ENCODE peak calls at places on chromosomes 3 and 15, in seven cellular contexts. One of them, this sample, is unnamed.

GRCh38 chr3:150242220-150242938 is 165.7 kb upstream of the TSC22D2 start:
- DNase-seq in EL: peak
- DNase-seq in activated CD4-positive, alpha-beta T cell treated with anti-CD3 and anti-CD28 coated beads, Interleukin-2, amount 50 U/mL, for 1 hour: no peak
- DNase-seq in activated T-cell treated with anti-CD3 and anti-CD28 coated beads, Interleukin-2, amount 50 U/mL, for 72 hours: no peak
- DNase-seq in Kasumi-1: no peak
- DNase-seq in NCI-H1436: no peak
- DNase-seq in activated gamma-delta T cell treated with Interleukin-2 at 50 U/mL for 16 hours: no peak
- DNase-seq in this sample: peak

GRCh38 chr15:78162038-78162437 is 12.9 kb downstream of the IDH3A start:
- DNase-seq in EL: no peak
- DNase-seq in activated CD4-positive, alpha-beta T cell treated with anti-CD3 and anti-CD28 coated beads, Interleukin-2, amount 50 U/mL, for 1 hour: peak
- DNase-seq in activated T-cell treated with anti-CD3 and anti-CD28 coated beads, Interleukin-2, amount 50 U/mL, for 72 hours: peak
- DNase-seq in Kasumi-1: no peak
- DNase-seq in NCI-H1436: no peak
- DNase-seq in activated gamma-delta T cell treated with Interleukin-2 at 50 U/mL for 16 hours: peak
- DNase-seq in this sample: no peak

GRCh38 chr3:18438586-18438985 is 13.4 kb upstream of the SATB1 start:
- DNase-seq in EL: no peak
- DNase-seq in activated CD4-positive, alpha-beta T cell treated with anti-CD3 and anti-CD28 coated beads, Interleukin-2, amount 50 U/mL, for 1 hour: peak
- DNase-seq in activated T-cell treated with anti-CD3 and anti-CD28 coated beads, Interleukin-2, amount 50 U/mL, for 72 hours: peak
- DNase-seq in Kasumi-1: no peak
- DNase-seq in NCI-H1436: no peak
- DNase-seq in activated gamma-delta T cell treated with Interleukin-2 at 50 U/mL for 16 hours: peak
- DNase-seq in this sample: no peak

GRCh38 chr15:63945838-63946298 is 100.4 kb downstream of the DAPK2 start:
- DNase-seq in EL: no peak
- DNase-seq in activated CD4-positive, alpha-beta T cell treated with anti-CD3 and anti-CD28 coated beads, Interleukin-2, amount 50 U/mL, for 1 hour: no peak
- DNase-seq in activated T-cell treated with anti-CD3 and anti-CD28 coated beads, Interleukin-2, amount 50 U/mL, for 72 hours: no peak
- DNase-seq in Kasumi-1: no peak
- DNase-seq in NCI-H1436: no peak
- DNase-seq in activated gamma-delta T cell treated with Interleukin-2 at 50 U/mL for 16 hours: no peak
- DNase-seq in this sample: peak

GRCh38 chr3:126558336-126559071 is at the start of gene C3orf22:
- DNase-seq in EL: no peak
- DNase-seq in activated CD4-positive, alpha-beta T cell treated with anti-CD3 and anti-CD28 coated beads, Interleukin-2, amount 50 U/mL, for 1 hour: no peak
- DNase-seq in activated T-cell treated with anti-CD3 and anti-CD28 coated beads, Interleukin-2, amount 50 U/mL, for 72 hours: no peak
- DNase-seq in Kasumi-1: no peak
- DNase-seq in NCI-H1436: no peak
- DNase-seq in activated gamma-delta T cell treated with Interleukin-2 at 50 U/mL for 16 hours: no peak
- DNase-seq in this sample: no peak

GRCh38 chr15:33852094-33852493 is 116.2 kb upstream of the CHRM5 start:
- DNase-seq in EL: peak
- DNase-seq in activated CD4-positive, alpha-beta T cell treated with anti-CD3 and anti-CD28 coated beads, Interleukin-2, amount 50 U/mL, for 1 hour: no peak
- DNase-seq in activated T-cell treated with anti-CD3 and anti-CD28 coated beads, Interleukin-2, amount 50 U/mL, for 72 hours: no peak
- DNase-seq in Kasumi-1: no peak
- DNase-seq in NCI-H1436: no peak
- DNase-seq in activated gamma-delta T cell treated with Interleukin-2 at 50 U/mL for 16 hours: no peak
- DNase-seq in this sample: no peak

GRCh38 chr3:183924956-183925355 is 40.3 kb upstream of the PARL start:
- DNase-seq in EL: no peak
- DNase-seq in activated CD4-positive, alpha-beta T cell treated with anti-CD3 and anti-CD28 coated beads, Interleukin-2, amount 50 U/mL, for 1 hour: no peak
- DNase-seq in activated T-cell treated with anti-CD3 and anti-CD28 coated beads, Interleukin-2, amount 50 U/mL, for 72 hours: no peak
- DNase-seq in Kasumi-1: no peak
- DNase-seq in NCI-H1436: peak
- DNase-seq in activated gamma-delta T cell treated with Interleukin-2 at 50 U/mL for 16 hours: no peak
- DNase-seq in this sample: no peak

GRCh38 chr15:62498711-62499110 is 333.6 kb upstream of the C2CD4B start:
- DNase-seq in EL: peak
- DNase-seq in activated CD4-positive, alpha-beta T cell treated with anti-CD3 and anti-CD28 coated beads, Interleukin-2, amount 50 U/mL, for 1 hour: no peak
- DNase-seq in activated T-cell treated with anti-CD3 and anti-CD28 coated beads, Interleukin-2, amount 50 U/mL, for 72 hours: no peak
- DNase-seq in Kasumi-1: no peak
- DNase-seq in NCI-H1436: no peak
- DNase-seq in activated gamma-delta T cell treated with Interleukin-2 at 50 U/mL for 16 hours: no peak
- DNase-seq in this sample: no peak

GRCh38 chr15:40333922-40334492 is 6.7 kb downstream of the CCDC9B start:
- DNase-seq in EL: no peak
- DNase-seq in activated CD4-positive, alpha-beta T cell treated with anti-CD3 and anti-CD28 coated beads, Interleukin-2, amount 50 U/mL, for 1 hour: no peak
- DNase-seq in activated T-cell treated with anti-CD3 and anti-CD28 coated beads, Interleukin-2, amount 50 U/mL, for 72 hours: no peak
- DNase-seq in Kasumi-1: peak
- DNase-seq in NCI-H1436: no peak
- DNase-seq in activated gamma-delta T cell treated with Interleukin-2 at 50 U/mL for 16 hours: no peak
- DNase-seq in this sample: no peak

GRCh38 chr3:81419196-81419595 is 342.2 kb downstream of the GBE1 start:
- DNase-seq in EL: peak
- DNase-seq in activated CD4-positive, alpha-beta T cell treated with anti-CD3 and anti-CD28 coated beads, Interleukin-2, amount 50 U/mL, for 1 hour: no peak
- DNase-seq in activated T-cell treated with anti-CD3 and anti-CD28 coated beads, Interleukin-2, amount 50 U/mL, for 72 hours: no peak
- DNase-seq in Kasumi-1: peak
- DNase-seq in NCI-H1436: no peak
- DNase-seq in activated gamma-delta T cell treated with Interleukin-2 at 50 U/mL for 16 hours: no peak
- DNase-seq in this sample: peak

GRCh38 chr3:20066079-20066478 is 25.8 kb downstream of the KAT2B start:
- DNase-seq in EL: no peak
- DNase-seq in activated CD4-positive, alpha-beta T cell treated with anti-CD3 and anti-CD28 coated beads, Interleukin-2, amount 50 U/mL, for 1 hour: no peak
- DNase-seq in activated T-cell treated with anti-CD3 and anti-CD28 coated beads, Interleukin-2, amount 50 U/mL, for 72 hours: no peak
- DNase-seq in Kasumi-1: no peak
- DNase-seq in NCI-H1436: no peak
- DNase-seq in activated gamma-delta T cell treated with Interleukin-2 at 50 U/mL for 16 hours: no peak
- DNase-seq in this sample: no peak

GRCh38 chr15:42364529-42364928 is 5.2 kb downstream of the CAPN3 start:
- DNase-seq in EL: no peak
- DNase-seq in activated CD4-positive, alpha-beta T cell treated with anti-CD3 and anti-CD28 coated beads, Interleukin-2, amount 50 U/mL, for 1 hour: no peak
- DNase-seq in activated T-cell treated with anti-CD3 and anti-CD28 coated beads, Interleukin-2, amount 50 U/mL, for 72 hours: no peak
- DNase-seq in Kasumi-1: no peak
- DNase-seq in NCI-H1436: peak
- DNase-seq in activated gamma-delta T cell treated with Interleukin-2 at 50 U/mL for 16 hours: no peak
- DNase-seq in this sample: no peak

GRCh38 chr3:58874795-58875194 is 175.0 kb downstream of the CFAP20DC start:
- DNase-seq in EL: peak
- DNase-seq in activated CD4-positive, alpha-beta T cell treated with anti-CD3 and anti-CD28 coated beads, Interleukin-2, amount 50 U/mL, for 1 hour: no peak
- DNase-seq in activated T-cell treated with anti-CD3 and anti-CD28 coated beads, Interleukin-2, amount 50 U/mL, for 72 hours: peak
- DNase-seq in Kasumi-1: no peak
- DNase-seq in NCI-H1436: no peak
- DNase-seq in activated gamma-delta T cell treated with Interleukin-2 at 50 U/mL for 16 hours: no peak
- DNase-seq in this sample: peak

GRCh38 chr3:120153294-120153693 is 59.0 kb upstream of the GSK3B start:
- DNase-seq in EL: peak
- DNase-seq in activated CD4-positive, alpha-beta T cell treated with anti-CD3 and anti-CD28 coated beads, Interleukin-2, amount 50 U/mL, for 1 hour: no peak
- DNase-seq in activated T-cell treated with anti-CD3 and anti-CD28 coated beads, Interleukin-2, amount 50 U/mL, for 72 hours: no peak
- DNase-seq in Kasumi-1: no peak
- DNase-seq in NCI-H1436: no peak
- DNase-seq in activated gamma-delta T cell treated with Interleukin-2 at 50 U/mL for 16 hours: no peak
- DNase-seq in this sample: peak

GRCh38 chr3:172096881-172097420 is 57.6 kb downstream of the FNDC3B start:
- DNase-seq in EL: peak
- DNase-seq in activated CD4-positive, alpha-beta T cell treated with anti-CD3 and anti-CD28 coated beads, Interleukin-2, amount 50 U/mL, for 1 hour: no peak
- DNase-seq in activated T-cell treated with anti-CD3 and anti-CD28 coated beads, Interleukin-2, amount 50 U/mL, for 72 hours: no peak
- DNase-seq in Kasumi-1: peak
- DNase-seq in NCI-H1436: no peak
- DNase-seq in activated gamma-delta T cell treated with Interleukin-2 at 50 U/mL for 16 hours: no peak
- DNase-seq in this sample: peak

GRCh38 chr3:146464005-146464595 is 5.3 kb downstream of the PLSCR2 start:
- DNase-seq in EL: peak
- DNase-seq in activated CD4-positive, alpha-beta T cell treated with anti-CD3 and anti-CD28 coated beads, Interleukin-2, amount 50 U/mL, for 1 hour: no peak
- DNase-seq in activated T-cell treated with anti-CD3 and anti-CD28 coated beads, Interleukin-2, amount 50 U/mL, for 72 hours: no peak
- DNase-seq in Kasumi-1: no peak
- DNase-seq in NCI-H1436: no peak
- DNase-seq in activated gamma-delta T cell treated with Interleukin-2 at 50 U/mL for 16 hours: no peak
- DNase-seq in this sample: no peak

GRCh38 chr3:61250784-61251173 is 473 bp downstream of the FHIT start:
- DNase-seq in EL: no peak
- DNase-seq in activated CD4-positive, alpha-beta T cell treated with anti-CD3 and anti-CD28 coated beads, Interleukin-2, amount 50 U/mL, for 1 hour: no peak
- DNase-seq in activated T-cell treated with anti-CD3 and anti-CD28 coated beads, Interleukin-2, amount 50 U/mL, for 72 hours: peak
- DNase-seq in Kasumi-1: peak
- DNase-seq in NCI-H1436: peak
- DNase-seq in activated gamma-delta T cell treated with Interleukin-2 at 50 U/mL for 16 hours: no peak
- DNase-seq in this sample: peak

GRCh38 chr15:88621789-88622604 is 857 bp downstream of the AEN start:
- DNase-seq in EL: peak
- DNase-seq in activated CD4-positive, alpha-beta T cell treated with anti-CD3 and anti-CD28 coated beads, Interleukin-2, amount 50 U/mL, for 1 hour: peak
- DNase-seq in activated T-cell treated with anti-CD3 and anti-CD28 coated beads, Interleukin-2, amount 50 U/mL, for 72 hours: peak
- DNase-seq in Kasumi-1: peak
- DNase-seq in NCI-H1436: no peak
- DNase-seq in activated gamma-delta T cell treated with Interleukin-2 at 50 U/mL for 16 hours: peak
- DNase-seq in this sample: peak

GRCh38 chr3:89740881-89741177 is 633.4 kb downstream of the EPHA3 start:
- DNase-seq in EL: no peak
- DNase-seq in activated CD4-positive, alpha-beta T cell treated with anti-CD3 and anti-CD28 coated beads, Interleukin-2, amount 50 U/mL, for 1 hour: no peak
- DNase-seq in activated T-cell treated with anti-CD3 and anti-CD28 coated beads, Interleukin-2, amount 50 U/mL, for 72 hours: no peak
- DNase-seq in Kasumi-1: no peak
- DNase-seq in NCI-H1436: no peak
- DNase-seq in activated gamma-delta T cell treated with Interleukin-2 at 50 U/mL for 16 hours: no peak
- DNase-seq in this sample: peak

GRCh38 chr3:11699083-11699427 is 55.3 kb upstream of the VGLL4 start:
- DNase-seq in EL: peak
- DNase-seq in activated CD4-positive, alpha-beta T cell treated with anti-CD3 and anti-CD28 coated beads, Interleukin-2, amount 50 U/mL, for 1 hour: no peak
- DNase-seq in activated T-cell treated with anti-CD3 and anti-CD28 coated beads, Interleukin-2, amount 50 U/mL, for 72 hours: no peak
- DNase-seq in Kasumi-1: no peak
- DNase-seq in NCI-H1436: no peak
- DNase-seq in activated gamma-delta T cell treated with Interleukin-2 at 50 U/mL for 16 hours: no peak
- DNase-seq in this sample: no peak

GRCh38 chr15:46059921-46060565 is 425.2 kb downstream of the SQOR start:
- DNase-seq in EL: no peak
- DNase-seq in activated CD4-positive, alpha-beta T cell treated with anti-CD3 and anti-CD28 coated beads, Interleukin-2, amount 50 U/mL, for 1 hour: no peak
- DNase-seq in activated T-cell treated with anti-CD3 and anti-CD28 coated beads, Interleukin-2, amount 50 U/mL, for 72 hours: no peak
- DNase-seq in Kasumi-1: no peak
- DNase-seq in NCI-H1436: no peak
- DNase-seq in activated gamma-delta T cell treated with Interleukin-2 at 50 U/mL for 16 hours: no peak
- DNase-seq in this sample: no peak

GRCh38 chr15:65690173-65690572 is 68.4 kb downstream of the SLC24A1 start:
- DNase-seq in EL: no peak
- DNase-seq in activated CD4-positive, alpha-beta T cell treated with anti-CD3 and anti-CD28 coated beads, Interleukin-2, amount 50 U/mL, for 1 hour: no peak
- DNase-seq in activated T-cell treated with anti-CD3 and anti-CD28 coated beads, Interleukin-2, amount 50 U/mL, for 72 hours: no peak
- DNase-seq in Kasumi-1: no peak
- DNase-seq in NCI-H1436: no peak
- DNase-seq in activated gamma-delta T cell treated with Interleukin-2 at 50 U/mL for 16 hours: no peak
- DNase-seq in this sample: no peak

GRCh38 chr3:178525180-178525704 is 11.0 kb upstream of the KCNMB2 start:
- DNase-seq in EL: no peak
- DNase-seq in activated CD4-positive, alpha-beta T cell treated with anti-CD3 and anti-CD28 coated beads, Interleukin-2, amount 50 U/mL, for 1 hour: no peak
- DNase-seq in activated T-cell treated with anti-CD3 and anti-CD28 coated beads, Interleukin-2, amount 50 U/mL, for 72 hours: no peak
- DNase-seq in Kasumi-1: no peak
- DNase-seq in NCI-H1436: no peak
- DNase-seq in activated gamma-delta T cell treated with Interleukin-2 at 50 U/mL for 16 hours: no peak
- DNase-seq in this sample: no peak

GRCh38 chr15:33454996-33455395 is 144.2 kb downstream of the RYR3 start:
- DNase-seq in EL: no peak
- DNase-seq in activated CD4-positive, alpha-beta T cell treated with anti-CD3 and anti-CD28 coated beads, Interleukin-2, amount 50 U/mL, for 1 hour: no peak
- DNase-seq in activated T-cell treated with anti-CD3 and anti-CD28 coated beads, Interleukin-2, amount 50 U/mL, for 72 hours: no peak
- DNase-seq in Kasumi-1: no peak
- DNase-seq in NCI-H1436: no peak
- DNase-seq in activated gamma-delta T cell treated with Interleukin-2 at 50 U/mL for 16 hours: no peak
- DNase-seq in this sample: no peak

GRCh38 chr15:95017950-95018349 is 786.6 kb downstream of the MCTP2 start:
- DNase-seq in EL: no peak
- DNase-seq in activated CD4-positive, alpha-beta T cell treated with anti-CD3 and anti-CD28 coated beads, Interleukin-2, amount 50 U/mL, for 1 hour: no peak
- DNase-seq in activated T-cell treated with anti-CD3 and anti-CD28 coated beads, Interleukin-2, amount 50 U/mL, for 72 hours: no peak
- DNase-seq in Kasumi-1: no peak
- DNase-seq in NCI-H1436: no peak
- DNase-seq in activated gamma-delta T cell treated with Interleukin-2 at 50 U/mL for 16 hours: no peak
- DNase-seq in this sample: peak

GRCh38 chr3:141454906-141455602 is 31.8 kb upstream of the RASA2 start:
- DNase-seq in EL: peak
- DNase-seq in activated CD4-positive, alpha-beta T cell treated with anti-CD3 and anti-CD28 coated beads, Interleukin-2, amount 50 U/mL, for 1 hour: no peak
- DNase-seq in activated T-cell treated with anti-CD3 and anti-CD28 coated beads, Interleukin-2, amount 50 U/mL, for 72 hours: peak
- DNase-seq in Kasumi-1: peak
- DNase-seq in NCI-H1436: peak
- DNase-seq in activated gamma-delta T cell treated with Interleukin-2 at 50 U/mL for 16 hours: peak
- DNase-seq in this sample: peak

GRCh38 chr3:152245498-152246175 is 23.1 kb upstream of the MBNL1 start:
- DNase-seq in EL: no peak
- DNase-seq in activated CD4-positive, alpha-beta T cell treated with anti-CD3 and anti-CD28 coated beads, Interleukin-2, amount 50 U/mL, for 1 hour: no peak
- DNase-seq in activated T-cell treated with anti-CD3 and anti-CD28 coated beads, Interleukin-2, amount 50 U/mL, for 72 hours: no peak
- DNase-seq in Kasumi-1: peak
- DNase-seq in NCI-H1436: no peak
- DNase-seq in activated gamma-delta T cell treated with Interleukin-2 at 50 U/mL for 16 hours: no peak
- DNase-seq in this sample: no peak

GRCh38 chr15:52765779-52766178 is 24.4 kb downstream of the ONECUT1 start:
- DNase-seq in EL: no peak
- DNase-seq in activated CD4-positive, alpha-beta T cell treated with anti-CD3 and anti-CD28 coated beads, Interleukin-2, amount 50 U/mL, for 1 hour: no peak
- DNase-seq in activated T-cell treated with anti-CD3 and anti-CD28 coated beads, Interleukin-2, amount 50 U/mL, for 72 hours: no peak
- DNase-seq in Kasumi-1: no peak
- DNase-seq in NCI-H1436: no peak
- DNase-seq in activated gamma-delta T cell treated with Interleukin-2 at 50 U/mL for 16 hours: no peak
- DNase-seq in this sample: peak

GRCh38 chr3:196499807-196500524 is 3.6 kb downstream of the RNF168 start:
- DNase-seq in EL: no peak
- DNase-seq in activated CD4-positive, alpha-beta T cell treated with anti-CD3 and anti-CD28 coated beads, Interleukin-2, amount 50 U/mL, for 1 hour: no peak
- DNase-seq in activated T-cell treated with anti-CD3 and anti-CD28 coated beads, Interleukin-2, amount 50 U/mL, for 72 hours: no peak
- DNase-seq in Kasumi-1: no peak
- DNase-seq in NCI-H1436: no peak
- DNase-seq in activated gamma-delta T cell treated with Interleukin-2 at 50 U/mL for 16 hours: no peak
- DNase-seq in this sample: peak

GRCh38 chr3:42061711-42062408 is 29.3 kb upstream of the TRAK1 start:
- DNase-seq in EL: peak
- DNase-seq in activated CD4-positive, alpha-beta T cell treated with anti-CD3 and anti-CD28 coated beads, Interleukin-2, amount 50 U/mL, for 1 hour: no peak
- DNase-seq in activated T-cell treated with anti-CD3 and anti-CD28 coated beads, Interleukin-2, amount 50 U/mL, for 72 hours: no peak
- DNase-seq in Kasumi-1: no peak
- DNase-seq in NCI-H1436: no peak
- DNase-seq in activated gamma-delta T cell treated with Interleukin-2 at 50 U/mL for 16 hours: no peak
- DNase-seq in this sample: peak

GRCh38 chr15:69395460-69395859 is 18.7 kb upstream of the KIF23 start:
- DNase-seq in EL: no peak
- DNase-seq in activated CD4-positive, alpha-beta T cell treated with anti-CD3 and anti-CD28 coated beads, Interleukin-2, amount 50 U/mL, for 1 hour: no peak
- DNase-seq in activated T-cell treated with anti-CD3 and anti-CD28 coated beads, Interleukin-2, amount 50 U/mL, for 72 hours: no peak
- DNase-seq in Kasumi-1: no peak
- DNase-seq in NCI-H1436: no peak
- DNase-seq in activated gamma-delta T cell treated with Interleukin-2 at 50 U/mL for 16 hours: no peak
- DNase-seq in this sample: no peak

GRCh38 chr3:47885168-47885567 is 82.2 kb downstream of the DHX30 start:
- DNase-seq in EL: no peak
- DNase-seq in activated CD4-positive, alpha-beta T cell treated with anti-CD3 and anti-CD28 coated beads, Interleukin-2, amount 50 U/mL, for 1 hour: no peak
- DNase-seq in activated T-cell treated with anti-CD3 and anti-CD28 coated beads, Interleukin-2, amount 50 U/mL, for 72 hours: no peak
- DNase-seq in Kasumi-1: no peak
- DNase-seq in NCI-H1436: no peak
- DNase-seq in activated gamma-delta T cell treated with Interleukin-2 at 50 U/mL for 16 hours: no peak
- DNase-seq in this sample: no peak

GRCh38 chr3:197001972-197002700 is 27.5 kb downstream of the MELTF start:
- DNase-seq in EL: no peak
- DNase-seq in activated CD4-positive, alpha-beta T cell treated with anti-CD3 and anti-CD28 coated beads, Interleukin-2, amount 50 U/mL, for 1 hour: no peak
- DNase-seq in activated T-cell treated with anti-CD3 and anti-CD28 coated beads, Interleukin-2, amount 50 U/mL, for 72 hours: no peak
- DNase-seq in Kasumi-1: no peak
- DNase-seq in NCI-H1436: no peak
- DNase-seq in activated gamma-delta T cell treated with Interleukin-2 at 50 U/mL for 16 hours: no peak
- DNase-seq in this sample: no peak

GRCh38 chr3:14324224-14324944 is 78.0 kb upstream of the SLC6A6 start:
- DNase-seq in EL: peak
- DNase-seq in activated CD4-positive, alpha-beta T cell treated with anti-CD3 and anti-CD28 coated beads, Interleukin-2, amount 50 U/mL, for 1 hour: no peak
- DNase-seq in activated T-cell treated with anti-CD3 and anti-CD28 coated beads, Interleukin-2, amount 50 U/mL, for 72 hours: no peak
- DNase-seq in Kasumi-1: no peak
- DNase-seq in NCI-H1436: no peak
- DNase-seq in activated gamma-delta T cell treated with Interleukin-2 at 50 U/mL for 16 hours: no peak
- DNase-seq in this sample: peak

GRCh38 chr3:149902498-149903139 is 68.1 kb downstream of the PFN2 start:
- DNase-seq in EL: no peak
- DNase-seq in activated CD4-positive, alpha-beta T cell treated with anti-CD3 and anti-CD28 coated beads, Interleukin-2, amount 50 U/mL, for 1 hour: no peak
- DNase-seq in activated T-cell treated with anti-CD3 and anti-CD28 coated beads, Interleukin-2, amount 50 U/mL, for 72 hours: no peak
- DNase-seq in Kasumi-1: peak
- DNase-seq in NCI-H1436: no peak
- DNase-seq in activated gamma-delta T cell treated with Interleukin-2 at 50 U/mL for 16 hours: no peak
- DNase-seq in this sample: no peak

GRCh38 chr15:34754674-34755418 is at the start of gene GJD2:
- DNase-seq in EL: no peak
- DNase-seq in activated CD4-positive, alpha-beta T cell treated with anti-CD3 and anti-CD28 coated beads, Interleukin-2, amount 50 U/mL, for 1 hour: no peak
- DNase-seq in activated T-cell treated with anti-CD3 and anti-CD28 coated beads, Interleukin-2, amount 50 U/mL, for 72 hours: no peak
- DNase-seq in Kasumi-1: no peak
- DNase-seq in NCI-H1436: peak
- DNase-seq in activated gamma-delta T cell treated with Interleukin-2 at 50 U/mL for 16 hours: no peak
- DNase-seq in this sample: no peak

This sample was measured in RPMI7951.